ENCODE peak calls at places on chromosomes 7 and 10, in seven cellular contexts. U, I, S, K, B, H and W are unnamed samples.

GRCh38 chr7:43615558-43616145 is 32.7 kb downstream of the STK17A start:
- DNase-seq in U (no peak), I (no peak), S (no peak), K (no peak), B (no peak), H (no peak), W (no peak)

GRCh38 chr10:93600861-93601773 is at the start of gene RBP4:
- DNase-seq in U (peak; percentile 39), I (no peak), S (no peak), K (peak; percentile 32), B (no peak), H (no peak), W (no peak)

GRCh38 chr7:158549176-158549833 is 38.3 kb downstream of the PTPRN2 start:
- DNase-seq in U (peak; percentile 46), I (no peak), S (no peak), K (no peak), B (no peak), H (no peak), W (no peak)

GRCh38 chr10:45592432-45592831 is 80.1 kb downstream of the ZFAND4 start:
- DNase-seq in U (no peak), I (no peak), S (no peak), K (no peak), B (no peak), H (peak; percentile 30), W (no peak)

GRCh38 chr7:128090492-128090891 is 59.3 kb upstream of the LRRC4 start:
- DNase-seq in U (no peak), I (no peak), S (no peak), K (no peak), B (no peak), H (no peak), W (no peak)

GRCh38 chr7:821688-822087 is 10.6 kb upstream of the SUN1 start:
- DNase-seq in U (no peak), I (no peak), S (no peak), K (no peak), B (no peak), H (no peak), W (no peak)

GRCh38 chr10:11223507-11224157 is 206.0 kb downstream of the CELF2 start:
- DNase-seq in U (no peak), I (no peak), S (no peak), K (no peak), B (no peak), H (no peak), W (no peak)

GRCh38 chr10:132183046-132183445 is 3.7 kb upstream of the DPYSL4 start:
- DNase-seq in U (peak; percentile 61), I (no peak), S (no peak), K (no peak), B (no peak), H (no peak), W (no peak)

GRCh38 chr7:96212474-96212873 is 109.4 kb downstream of the SLC25A13 start:
- DNase-seq in U (no peak), I (no peak), S (no peak), K (no peak), B (no peak), H (no peak), W (no peak)

GRCh38 chr7:87310790-87311419 is 34.6 kb upstream of the CROT start:
- DNase-seq in U (no peak), I (no peak), S (no peak), K (peak; percentile 54), B (no peak), H (no peak), W (no peak)

GRCh38 chr10:3067045-3067858 is at the start of gene PFKP:
- DNase-seq in U (peak; percentile 46), I (no peak), S (no peak), K (no peak), B (peak; percentile 76), H (peak; percentile 55), W (peak; percentile 32)

GRCh38 chr7:118057404-118057803 is 126.6 kb upstream of the LSM8 start:
- DNase-seq in U (no peak), I (no peak), S (no peak), K (no peak), B (no peak), H (no peak), W (no peak)

GRCh38 chr7:14839307-14839706 is 63.2 kb downstream of the DGKB start:
- DNase-seq in U (no peak), I (no peak), S (no peak), K (no peak), B (no peak), H (no peak), W (no peak)

GRCh38 chr10:129511758-129512157 is 44.7 kb downstream of the MGMT start:
- DNase-seq in U (no peak), I (no peak), S (no peak), K (no peak), B (no peak), H (no peak), W (no peak)

GRCh38 chr7:5549096-5549896 is 125.7 kb upstream of the TNRC18 start:
- DNase-seq in U (no peak), I (no peak), S (peak; percentile 83), K (peak; percentile 75), B (peak; percentile 92), H (peak; percentile 59), W (peak; percentile 99)

GRCh38 chr7:82629583-82629982 is 186.0 kb upstream of the CACNA2D1 start:
- DNase-seq in U (no peak), I (no peak), S (no peak), K (peak; percentile 42), B (no peak), H (no peak), W (no peak)

GRCh38 chr7:118214051-118214832 is 10.3 kb upstream of the ANKRD7 start:
- DNase-seq in U (peak; percentile 90), I (peak; percentile 0), S (peak; percentile 81), K (peak; percentile 70), B (peak; percentile 83), H (peak; percentile 74), W (peak; percentile 74)

GRCh38 chr7:157391036-157391710 is 54.4 kb downstream of the DNAJB6 start:
- DNase-seq in U (no peak), I (no peak), S (peak; percentile 70), K (no peak), B (peak; percentile 28), H (no peak), W (no peak)

GRCh38 chr7:157384301-157384700 is 47.5 kb downstream of the DNAJB6 start:
- DNase-seq in U (no peak), I (no peak), S (peak; percentile 60), K (peak; percentile 28), B (peak; percentile 36), H (no peak), W (no peak)

GRCh38 chr7:157389951-157390730 is 53.3 kb downstream of the DNAJB6 start:
- DNase-seq in U (no peak), I (no peak), S (peak; percentile 72), K (no peak), B (peak; percentile 60), H (no peak), W (no peak)

GRCh38 chr7:157383868-157384267 is 47.1 kb downstream of the DNAJB6 start:
- DNase-seq in U (no peak), I (no peak), S (no peak), K (no peak), B (no peak), H (no peak), W (no peak)

GRCh38 chr7:157386979-157387800 is 50.4 kb downstream of the DNAJB6 start:
- DNase-seq in U (peak; percentile 80), I (peak; percentile 36), S (peak; percentile 91), K (peak; percentile 86), B (peak; percentile 95), H (peak; percentile 90), W (peak; percentile 35)
- TF ChIP-seq POLR2A in U (no peak), I (no peak), S (no peak), K (no peak), B (no peak), H (no peak), W (no peak)

DNA sequence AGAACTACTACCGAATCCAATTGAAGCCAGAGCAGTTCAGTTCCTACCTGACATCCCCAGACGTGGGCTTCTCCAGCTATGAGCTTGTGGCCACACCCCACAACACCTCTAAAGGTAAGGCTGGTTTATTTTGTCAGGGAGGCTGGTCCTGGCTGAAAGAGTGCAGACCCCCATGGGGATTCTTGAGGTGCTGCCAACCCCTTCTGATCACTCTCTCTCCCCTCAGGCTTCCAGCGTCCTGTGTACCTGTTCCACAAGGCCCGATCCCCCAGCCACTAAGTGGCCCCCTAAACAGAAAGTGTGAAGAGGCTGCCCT is 3.1 kb downstream of the PPP1R35 start:
- DNase-seq in U (no peak), I (no peak), S (no peak), K (no peak), B (peak; percentile 44), H (no peak), W (no peak)
- TF ChIP-seq POLR2A in U (no peak), I (no peak), S (no peak), K (no peak), B (no peak), H (no peak), W (no peak)

DNA sequence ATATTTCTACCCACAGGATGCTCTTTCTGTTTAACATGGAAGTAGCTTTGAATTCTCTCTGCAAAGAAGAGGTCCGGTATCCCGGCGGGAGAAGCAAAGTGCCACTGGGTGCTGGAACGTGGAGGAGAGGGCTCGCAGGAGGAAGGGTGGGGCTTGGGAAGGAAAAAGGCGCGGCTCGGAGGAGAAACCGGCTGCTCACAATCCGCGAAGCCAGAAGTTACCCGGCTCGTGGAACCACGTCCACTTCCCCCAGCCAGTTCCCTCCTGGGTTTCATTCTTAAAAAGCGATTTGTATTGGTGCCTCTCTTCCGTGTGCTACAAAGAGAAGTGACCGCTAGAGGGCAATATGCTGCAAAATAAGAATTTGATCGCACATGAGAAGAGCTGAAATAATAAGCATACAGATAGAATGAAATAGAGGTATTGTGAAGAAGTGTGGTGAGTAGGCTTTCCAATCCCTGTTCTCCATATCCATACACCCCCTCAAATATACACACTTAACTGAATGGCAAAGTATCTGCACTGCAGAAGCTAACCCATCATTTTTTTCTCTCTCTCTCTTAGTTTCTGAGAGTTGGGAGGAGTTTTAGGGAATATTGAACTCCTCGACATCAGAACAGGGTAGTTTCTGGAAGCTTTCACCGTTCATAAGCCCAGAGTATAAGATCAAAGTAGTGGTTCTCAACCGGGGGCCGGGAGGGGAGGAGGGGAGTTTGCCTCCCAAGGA is 31.1 kb downstream of the TRIL start:
- DNase-seq in U (peak; percentile 70), I (peak; percentile 14), S (peak; percentile 87), K (peak; percentile 86), B (peak; percentile 82), H (peak; percentile 78), W (peak; percentile 80)
- TF ChIP-seq POLR2A in U (no peak), I (no peak), S (no peak), K (no peak), B (no peak), H (no peak), W (no peak)

DNA sequence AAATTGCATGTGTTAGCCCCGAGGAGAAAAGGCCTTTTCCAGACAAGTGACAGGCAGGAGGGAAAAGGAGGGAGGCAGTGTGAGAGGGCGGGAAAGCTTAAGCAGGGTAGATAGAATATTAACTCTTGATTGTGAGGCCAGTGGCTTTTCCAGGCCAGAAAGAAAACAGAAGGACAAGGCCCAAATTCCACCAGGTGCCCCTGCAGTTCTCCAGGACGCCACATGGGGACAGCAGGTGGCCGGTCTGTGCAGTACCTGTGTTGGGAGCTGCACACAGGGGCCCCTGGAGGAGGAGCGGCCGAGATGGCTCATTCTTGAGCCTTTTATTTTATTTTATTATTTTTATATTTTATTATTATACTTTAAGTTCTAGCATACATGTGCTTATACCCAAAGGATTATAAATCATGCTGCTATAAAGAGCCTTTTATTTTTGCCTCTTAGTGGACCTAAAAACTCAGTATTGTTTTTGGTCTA is 141.3 kb upstream of the KLF14 start:
- DNase-seq in U (peak; percentile 75), I (no peak), S (no peak), K (peak; percentile 44), B (peak; percentile 78), H (peak; percentile 45), W (no peak)
- TF ChIP-seq POLR2A in U (no peak), I (no peak), S (no peak), K (peak; percentile 26), B (no peak), H (no peak), W (no peak)